ENCODE peak calls at places on chromosomes 16 and 17, in four cellular contexts. P, A, L and B are unnamed samples.

GRCh38 chr17:38572665-38573365 is 32.9 kb downstream of the SRCIN1 start:
- DNase-seq in P (no peak), A (no peak), L (no peak), B (peak)

GRCh38 chr16:88649924-88650748 is 717 bp downstream of the CYBA start:
- DNase-seq in P (no peak), A (peak), L (peak), B (peak)

GRCh38 chr17:79114455-79115301 is 40.1 kb downstream of the ENGASE start:
- DNase-seq in P (no peak), A (no peak), L (no peak), B (no peak)

GRCh38 chr17:30344283-30345088 is 10.6 kb upstream of the TMIGD1 start:
- DNase-seq in P (no peak), A (no peak), L (peak), B (no peak)

GRCh38 chr17:17191346-17191792 is 14.8 kb downstream of the PLD6 start:
- DNase-seq in P (peak), A (no peak), L (no peak), B (no peak)

GRCh38 chr17:60442271-60443201 is 20.2 kb downstream of the CHCT1 start:
- DNase-seq in P (peak), A (no peak), L (no peak), B (no peak)

GRCh38 chr17:30170415-30170987 is 53.9 kb downstream of the NSRP1 start:
- DNase-seq in P (no peak), A (no peak), L (no peak), B (no peak)

GRCh38 chr17:13671771-13672170 is 70.0 kb upstream of the HS3ST3A1 start:
- DNase-seq in P (peak), A (no peak), L (no peak), B (no peak)

GRCh38 chr17:72422505-72423285 is 301.9 kb downstream of the SOX9 start:
- DNase-seq in P (peak), A (no peak), L (no peak), B (no peak)

GRCh38 chr17:17350491-17351355 is 47.5 kb downstream of the NT5M start:
- DNase-seq in P (peak), A (no peak), L (no peak), B (no peak)

GRCh38 chr17:66420961-66421371 is 118.6 kb downstream of the PRKCA start:
- DNase-seq in P (no peak), A (no peak), L (no peak), B (no peak)

GRCh38 chr16:26070595-26071170 is 378.9 kb downstream of the HS3ST4 start:
- DNase-seq in P (no peak), A (no peak), L (no peak), B (no peak)

GRCh38 chr16:79264237-79265104 is 336.1 kb downstream of the MAF start:
- DNase-seq in P (no peak), A (no peak), L (no peak), B (no peak)

GRCh38 chr17:50834126-50834785 is 1.1 kb upstream of the WFIKKN2 start:
- DNase-seq in P (no peak), A (no peak), L (no peak), B (no peak)

GRCh38 chr16:87924041-87924851 is 12.1 kb downstream of the CA5A start:
- DNase-seq in P (no peak), A (no peak), L (no peak), B (no peak)

GRCh38 chr17:3335876-3336275 is 37.7 kb upstream of the OR3A1 start:
- DNase-seq in P (no peak), A (no peak), L (no peak), B (no peak)

GRCh38 chr16:83517398-83517797 is 290.4 kb upstream of the HSBP1 start:
- DNase-seq in P (no peak), A (no peak), L (no peak), B (no peak)

GRCh38 chr16:48538746-48539484 is 71.1 kb downstream of the N4BP1 start:
- DNase-seq in P (no peak), A (no peak), L (no peak), B (no peak)